ENCODE peak calls at places on chromosome 22, in nine cellular contexts. V, G, O, A, C, R, W, B and P are unnamed samples.
A peak's percentile ranks its signal among the peaks of the same experiment; 100 is the strongest.

GRCh38 chr22:44957267-44957905 is 52.4 kb downstream of the PHF21B start:
- DNase-seq in W (no peak), B (no peak), G (no peak), C (no peak), A (peak; percentile 37), V (no peak), R (no peak), O (peak; percentile 66), P (no peak)

GRCh38 chr22:34587357-34588356 is 478.3 kb upstream of the ISX start:
- DNase-seq in R (peak; percentile 45), V (no peak), C (no peak), W (no peak), B (no peak), A (peak; percentile 28), O (no peak), G (no peak), P (peak; percentile 42)

GRCh38 chr22:28674121-28674563 is 5.5 kb downstream of the TTC28 start:
- DNase-seq in B (no peak), W (no peak), O (no peak), R (no peak), C (no peak), G (no peak), A (no peak), V (no peak), P (no peak)

GRCh38 chr22:25076281-25076680 is 123.4 kb upstream of the CRYBB3 start:
- DNase-seq in C (no peak), V (no peak), W (no peak), R (no peak), B (no peak), G (no peak), A (no peak), O (no peak), P (no peak)

GRCh38 chr22:29587938-29588699 is 7.2 kb upstream of the NIPSNAP1 start:
- DNase-seq in W (no peak), R (no peak), G (peak; percentile 54), A (no peak), C (no peak), V (peak; percentile 50), O (no peak), B (no peak), P (peak; percentile 15)

GRCh38 chr22:24290459-24290858 is 19.8 kb downstream of the SPECC1L start:
- DNase-seq in R (no peak), A (no peak), W (no peak), B (no peak), O (no peak), C (no peak), G (no peak), V (no peak), P (no peak)

GRCh38 chr22:18955696-18956095 is 19.6 kb upstream of the PRODH start:
- DNase-seq in R (no peak), B (no peak), G (no peak), V (no peak), A (no peak), W (no peak), C (peak; percentile 38), O (no peak), P (no peak)

GRCh38 chr22:35172452-35172851 is 84.8 kb upstream of the HMGXB4 start:
- DNase-seq in B (peak; percentile 17), R (no peak), G (no peak), W (no peak), A (no peak), C (no peak), V (no peak), O (no peak), P (no peak)

GRCh38 chr22:30490399-30490798 is 15.1 kb downstream of the SEC14L4 start:
- DNase-seq in B (no peak), V (no peak), R (peak; percentile 16), C (no peak), O (peak; percentile 30), A (no peak), G (no peak), W (no peak), P (no peak)

GRCh38 chr22:25406510-25407210 is 157.8 kb upstream of the GRK3 start:
- DNase-seq in C (peak; percentile 72), O (peak; percentile 14), V (no peak), W (peak; percentile 41), B (peak; percentile 67), R (no peak), A (no peak), G (no peak), P (no peak)

GRCh38 chr22:45718391-45718790 is 46.8 kb downstream of the ATXN10 start:
- DNase-seq in C (no peak), R (no peak), W (no peak), A (no peak), O (no peak), V (no peak), B (no peak), G (no peak), P (no peak)

GRCh38 chr22:46934746-46935491 is 172.5 kb downstream of the TBC1D22A start:
- DNase-seq in W (no peak), B (no peak), R (peak; percentile 58), O (no peak), V (peak; percentile 81), G (peak; percentile 56), C (no peak), A (no peak), P (peak; percentile 27)

GRCh38 chr22:29524440-29525191 is 28.9 kb downstream of the THOC5 start:
- DNase-seq in G (peak; percentile 26), W (peak; percentile 26), C (no peak), B (no peak), R (peak; percentile 40), V (no peak), O (peak; percentile 59), A (peak; percentile 55), P (no peak)

GRCh38 chr22:48186121-48186790 is 1423.8 kb downstream of the TBC1D22A start:
- DNase-seq in V (no peak), O (no peak), R (no peak), W (no peak), G (no peak), A (no peak), B (no peak), C (no peak), P (no peak)

DNA sequence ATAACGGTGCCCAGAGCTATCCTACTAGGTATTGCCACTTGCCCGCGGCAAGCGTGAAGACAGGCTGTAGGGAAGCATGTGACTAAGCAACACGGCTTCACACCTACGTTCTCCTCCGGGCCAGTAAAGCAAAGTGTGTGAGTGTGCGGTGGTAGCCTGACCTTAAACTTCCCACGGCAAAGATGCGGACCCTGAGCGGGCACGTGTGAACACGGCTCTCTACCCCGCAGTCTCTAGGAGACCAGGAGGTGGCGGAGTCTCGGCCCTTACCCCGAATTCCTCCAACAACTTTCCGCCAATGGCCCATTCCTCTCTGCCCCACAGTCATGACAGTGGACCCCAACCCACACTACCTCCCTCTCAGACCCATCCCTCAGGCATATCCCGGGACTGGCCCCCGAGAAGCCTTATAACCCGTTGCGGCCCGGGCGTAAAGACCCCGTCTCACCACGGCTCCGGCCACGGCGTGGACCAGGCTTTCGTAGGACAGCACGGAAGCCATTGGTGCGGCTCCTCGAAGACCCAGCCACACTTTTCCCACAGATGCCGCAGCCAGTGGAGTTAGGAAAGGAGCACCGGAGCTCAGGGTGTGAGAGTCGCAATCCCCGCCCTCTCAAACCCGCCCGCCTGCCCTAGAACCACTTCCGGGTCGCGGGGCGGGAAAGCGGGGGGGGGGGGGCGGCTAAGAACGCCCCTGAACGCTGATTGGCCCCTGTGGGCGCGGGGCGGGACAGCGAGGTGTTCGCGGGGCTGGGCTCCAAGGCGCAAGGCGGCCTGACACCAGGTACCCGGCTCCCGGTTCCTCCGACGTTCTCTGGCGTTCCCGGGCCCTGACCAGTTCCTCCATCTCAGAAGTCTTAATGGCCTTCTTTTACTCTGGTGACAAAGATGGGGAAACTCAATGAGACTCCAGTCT is at the start of gene SLC25A17:
- DNase-seq in R (peak; percentile 91), C (peak; percentile 96), O (peak; percentile 95), B (peak; percentile 95), G (peak; percentile 82), V (peak; percentile 29), A (peak; percentile 93), W (peak; percentile 90), P (peak; percentile 91)
- TF ChIP-seq CTCF in R (peak; percentile 26), C (peak; percentile 15), O (peak; percentile 43), B (peak; percentile 39), G (peak; percentile 16), V (peak; percentile 62), A (peak; percentile 50), W (peak; percentile 57), P (no peak)

DNA sequence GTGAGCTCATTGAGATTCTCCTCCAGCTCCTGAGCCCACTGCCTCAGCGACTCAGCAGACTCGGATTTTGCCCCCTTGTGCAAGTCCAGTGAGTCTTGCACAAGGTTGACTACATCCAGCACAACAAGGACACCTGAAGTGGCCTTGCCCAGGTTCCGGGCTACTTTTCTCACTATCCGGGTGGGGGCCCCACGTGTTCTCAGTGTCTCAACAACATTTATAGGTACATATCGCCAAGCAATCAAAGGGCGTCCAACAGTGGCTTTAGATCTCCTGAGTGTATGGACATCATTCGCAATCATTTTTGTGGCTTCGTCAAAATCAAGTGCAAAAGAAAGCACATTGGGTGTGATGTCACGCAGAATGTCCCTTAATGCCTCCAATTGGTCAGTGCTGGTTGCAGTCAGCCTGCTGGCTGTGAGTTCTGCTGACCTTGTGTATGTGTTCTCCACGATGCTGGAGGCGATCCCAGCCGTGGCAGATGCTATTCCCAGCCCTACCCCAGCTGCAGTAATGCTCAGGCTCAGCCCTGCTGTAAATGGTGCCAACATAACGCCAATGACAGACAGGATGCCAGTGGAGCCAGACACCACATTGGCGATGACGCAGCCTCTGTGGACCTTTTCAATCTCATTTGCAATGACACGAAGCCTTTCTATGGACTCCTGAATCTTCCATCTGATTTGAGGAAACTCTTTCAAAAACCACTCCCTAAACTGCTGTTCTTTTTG is 10.3 kb downstream of the APOL4 start:
- DNase-seq in R (peak; percentile 43), A (no peak), C (peak; percentile 79), V (no peak), W (peak; percentile 84), O (no peak), B (no peak), G (no peak), P (peak; percentile 33)
- H3K27ac ChIP-seq in R (no peak overlapping the region), A (no peak overlapping the region), C (no peak overlapping the region), V (no peak overlapping the region), W (peak overlapping the region; percentile 76), O (no peak overlapping the region), B (no peak overlapping the region), G (no peak overlapping the region), P (no peak overlapping the region)

GRCh38 chr22:50545522-50546325 is at the start of gene KLHDC7B:
- DNase-seq in R (no peak), C (no peak), V (no peak), A (no peak), B (no peak), G (no peak), W (no peak), O (no peak), P (no peak)
- TF ChIP-seq CTCF in R (no peak), C (no peak), V (peak; percentile 34), A (peak; percentile 17), B (no peak), G (no peak), W (no peak), O (no peak), P (no peak)

DNA sequence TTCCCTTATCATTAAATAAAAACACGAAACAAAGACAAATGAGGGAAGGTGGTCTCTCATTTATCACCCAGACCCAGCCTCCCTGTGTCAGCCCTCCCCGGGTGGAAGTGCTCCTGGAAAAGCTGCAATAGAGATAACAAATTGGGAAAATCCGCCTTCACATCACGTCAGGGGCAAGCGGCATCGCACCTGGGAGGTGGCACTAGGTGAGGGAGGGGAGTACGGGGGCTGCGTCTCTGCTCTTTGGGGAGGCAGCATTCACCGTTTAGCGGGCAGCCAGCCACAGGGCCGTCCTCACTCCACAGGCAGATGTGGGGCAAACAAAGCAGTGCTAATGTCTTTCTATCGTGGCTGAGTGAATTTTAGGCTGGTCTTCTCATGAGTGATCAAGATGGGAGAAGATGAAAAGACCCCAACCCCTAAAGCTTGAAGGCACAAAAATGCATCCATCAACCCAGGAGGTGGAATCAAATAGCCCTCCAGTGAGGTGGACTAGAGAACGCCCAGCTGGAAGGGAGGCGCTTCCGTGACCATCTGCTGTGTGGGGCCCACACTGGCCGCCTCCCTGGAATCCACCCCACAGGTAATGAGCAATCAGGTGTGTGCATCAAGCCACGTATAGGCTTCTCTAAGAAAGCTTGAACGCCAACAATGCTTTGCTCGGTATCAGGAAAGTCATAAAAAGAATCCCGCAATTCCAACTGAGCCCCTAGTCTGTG is 629.5 kb downstream of the BRD1 start:
- DNase-seq in V (no peak), A (no peak), R (no peak), O (no peak), C (peak; percentile 43), G (no peak), W (no peak), B (peak; percentile 44), P (no peak)
- H3K27ac ChIP-seq in V (no peak overlapping the region), A (no peak overlapping the region), R (no peak overlapping the region), O (no peak overlapping the region), C (no peak overlapping the region), G (no peak overlapping the region), W (no peak overlapping the region), B (no peak overlapping the region), P (no peak overlapping the region)